ENCODE peak calls at places on chromosome 17, in seven cellular contexts. M, S, R, J, F, N and P are unnamed samples.

GRCh38 chr17:38791162-38791561 is 8.2 kb downstream of the PIP4K2B start:
- DNase-seq in M (no peak), S (no peak), R (no peak), J (no peak), F (no peak), N (no peak), P (no peak)

GRCh38 chr17:2982854-2983636 is 80.4 kb downstream of the OR1D5 start:
- DNase-seq in M (no peak), S (peak; percentile 60), R (no peak), J (peak; percentile 92), F (no peak), N (peak; percentile 76), P (peak; percentile 75)

GRCh38 chr17:61338874-61339478 is 60.7 kb upstream of the TBX2 start:
- DNase-seq in M (no peak), S (no peak), R (no peak), J (no peak), F (no peak), N (no peak), P (no peak)

GRCh38 chr17:56656961-56657360 is 63.5 kb downstream of the NOG start:
- DNase-seq in M (no peak), S (no peak), R (no peak), J (no peak), F (no peak), N (peak; percentile 4), P (no peak)

GRCh38 chr17:9916108-9916507 is 11.0 kb upstream of the RCVRN start:
- DNase-seq in M (no peak), S (no peak), R (no peak), J (no peak), F (no peak), N (no peak), P (no peak)

GRCh38 chr17:35432176-35433074 is at the start of gene SLFN12:
- DNase-seq in M (peak; percentile 40), S (peak; percentile 29), R (peak; percentile 61), J (peak; percentile 89), F (no peak), N (peak; percentile 98), P (peak; percentile 87)

GRCh38 chr17:59853168-59853918 is 39.4 kb downstream of the TUBD1 start:
- DNase-seq in M (peak; percentile 56), S (peak; percentile 81), R (peak; percentile 76), J (peak; percentile 40), F (no peak), N (peak; percentile 96), P (peak; percentile 31)

GRCh38 chr17:42525221-42525620 is 10.8 kb upstream of the NAGLU start:
- DNase-seq in M (no peak), S (peak; percentile 3), R (no peak), J (no peak), F (no peak), N (peak; percentile 95), P (no peak)

GRCh38 chr17:49557204-49558024 is 18.3 kb upstream of the NXPH3 start:
- DNase-seq in M (peak; percentile 70), S (no peak), R (peak; percentile 63), J (peak; percentile 72), F (peak; percentile 55), N (peak; percentile 31), P (no peak)

GRCh38 chr17:80718428-80718827 is 173.8 kb downstream of the RPTOR start:
- DNase-seq in M (no peak), S (no peak), R (no peak), J (no peak), F (no peak), N (no peak), P (no peak)

GRCh38 chr17:45942284-45942683 is 47.9 kb downstream of the MAPT start:
- DNase-seq in M (no peak), S (peak; percentile 40), R (no peak), J (no peak), F (no peak), N (no peak), P (no peak)

GRCh38 chr17:50055426-50056216 is at the start of gene ITGA3:
- DNase-seq in M (peak; percentile 90), S (peak; percentile 92), R (peak; percentile 68), J (peak; percentile 52), F (peak; percentile 80), N (peak; percentile 93), P (no peak)

GRCh38 chr17:71632328-71632727 is 488.5 kb upstream of the SOX9 start:
- DNase-seq in M (no peak), S (no peak), R (no peak), J (no peak), F (no peak), N (peak; percentile 84), P (no peak)

GRCh38 chr17:22266231-22266630 is 573.9 kb downstream of the KCNJ18 start:
- DNase-seq in M (no peak), S (no peak), R (no peak), J (no peak), F (no peak), N (no peak), P (no peak)

GRCh38 chr17:68383443-68384321 is 73.6 kb downstream of the WIPI1 start:
- DNase-seq in M (no peak), S (no peak), R (peak; percentile 36), J (no peak), F (no peak), N (peak; percentile 91), P (peak; percentile 61)

GRCh38 chr17:50203589-50204345 is 2.3 kb upstream of the COL1A1 start:
- DNase-seq in M (no peak), S (no peak), R (no peak), J (no peak), F (no peak), N (peak; percentile 99), P (peak; percentile 98)

GRCh38 chr17:61412860-61413653 is 13.4 kb downstream of the TBX2 start:
- DNase-seq in M (no peak), S (peak; percentile 42), R (no peak), J (no peak), F (no peak), N (no peak), P (no peak)

GRCh38 chr17:69525920-69526841 is 111.7 kb downstream of the MAP2K6 start:
- DNase-seq in M (peak; percentile 36), S (no peak), R (peak; percentile 38), J (peak; percentile 57), F (peak; percentile 35), N (peak; percentile 48), P (peak; percentile 35)

GRCh38 chr17:10130263-10130662 is 68.1 kb downstream of the GAS7 start:
- DNase-seq in M (no peak), S (no peak), R (no peak), J (no peak), F (no peak), N (no peak), P (no peak)

GRCh38 chr17:4748687-4749086 is 9.0 kb upstream of the CXCL16 start:
- DNase-seq in M (no peak), S (no peak), R (no peak), J (no peak), F (no peak), N (no peak), P (no peak)

GRCh38 chr17:4751925-4752324 is 12.2 kb upstream of the CXCL16 start:
- DNase-seq in M (no peak), S (no peak), R (no peak), J (no peak), F (no peak), N (no peak), P (no peak)

GRCh38 chr17:4753392-4753791 is 13.7 kb upstream of the CXCL16 start:
- DNase-seq in M (no peak), S (no peak), R (no peak), J (no peak), F (no peak), N (no peak), P (no peak)

GRCh38 chr17:4747847-4748246 is 8.1 kb upstream of the CXCL16 start:
- DNase-seq in M (no peak), S (no peak), R (peak; percentile 48), J (no peak), F (no peak), N (no peak), P (no peak)

DNA sequence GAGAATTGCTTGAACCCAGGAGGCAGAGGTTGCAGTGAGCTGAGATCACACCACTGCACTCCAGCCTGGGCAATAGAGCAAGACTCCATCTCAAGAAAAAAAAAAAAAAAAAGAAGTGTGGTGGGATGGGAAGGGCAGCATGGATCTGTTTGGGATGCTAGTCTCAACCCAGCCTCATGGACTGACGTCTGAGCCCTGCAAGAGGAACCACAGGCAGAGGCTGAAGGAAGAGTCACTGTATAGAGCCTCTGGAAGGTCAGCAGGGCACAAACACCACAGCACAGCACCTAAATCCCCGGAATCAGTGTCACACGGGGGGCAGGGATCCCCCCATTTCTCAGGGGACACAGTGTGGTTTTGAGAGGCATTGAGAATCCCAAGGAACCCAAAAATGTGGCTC is 10.9 kb upstream of the CXCL16 start:
- DNase-seq in M (no peak), S (no peak), R (no peak), J (no peak), F (no peak), N (no peak), P (no peak)
- TF ChIP-seq CTCF in M (no peak), S (no peak), R (no peak), J (no peak), F (no peak), N (no peak), P (no peak)

GRCh38 chr17:63497708-63498483 is 21.0 kb downstream of the ACE start:
- DNase-seq in M (peak; percentile 72), S (no peak), R (peak; percentile 29), J (peak; percentile 50), F (peak; percentile 35), N (peak; percentile 4), P (no peak)
- TF ChIP-seq CTCF in M (no peak), S (no peak), R (no peak), J (peak; percentile 45), F (peak; percentile 20), N (peak; percentile 3), P (peak; percentile 10)

DNA sequence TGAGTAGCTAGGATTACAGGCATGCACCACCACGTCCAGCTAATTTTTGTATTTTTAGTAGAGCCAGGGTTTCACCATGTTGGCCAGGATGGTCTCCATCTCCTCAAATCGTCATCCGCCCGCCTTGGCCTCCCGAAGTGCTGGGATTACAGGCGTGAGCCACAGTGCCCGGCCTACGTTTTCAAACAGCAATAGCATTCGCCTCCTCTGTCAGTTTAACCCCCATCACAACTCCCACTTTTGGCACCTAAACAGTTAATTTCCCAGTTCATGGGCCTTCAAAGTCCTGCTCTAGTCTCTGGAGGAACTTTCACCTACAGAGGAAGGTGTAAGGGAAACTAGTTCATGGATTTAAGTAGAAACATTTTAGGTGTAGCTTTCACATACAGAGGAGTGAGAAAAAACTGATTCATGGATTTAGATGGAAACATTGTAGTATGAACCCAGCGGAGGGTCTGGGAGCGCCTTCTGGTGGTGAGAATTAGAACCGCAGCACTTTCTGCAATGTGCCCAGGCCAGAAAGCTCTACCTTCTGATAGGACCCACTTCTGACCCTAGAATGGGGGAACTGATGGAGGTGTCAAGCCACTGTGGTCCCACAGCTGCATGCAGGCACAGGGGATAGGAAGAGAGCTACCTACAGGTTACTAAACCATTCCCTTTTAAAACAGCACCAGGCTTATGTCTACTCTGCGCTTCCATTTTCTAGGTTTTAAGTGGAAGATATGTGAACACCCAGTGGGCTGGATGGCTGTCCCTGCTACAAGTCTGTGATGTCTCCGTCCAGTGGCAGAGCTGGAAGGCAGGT is 12.0 kb upstream of the MEOX1 start:
- DNase-seq in M (peak; percentile 83), S (peak; percentile 83), R (peak; percentile 88), J (peak; percentile 62), F (peak; percentile 85), N (peak; percentile 33), P (no peak)
- TF ChIP-seq CTCF in M (peak; percentile 90), S (peak; percentile 92), R (peak; percentile 97), J (peak; percentile 83), F (peak; percentile 96), N (peak; percentile 97), P (peak; percentile 98)

DNA sequence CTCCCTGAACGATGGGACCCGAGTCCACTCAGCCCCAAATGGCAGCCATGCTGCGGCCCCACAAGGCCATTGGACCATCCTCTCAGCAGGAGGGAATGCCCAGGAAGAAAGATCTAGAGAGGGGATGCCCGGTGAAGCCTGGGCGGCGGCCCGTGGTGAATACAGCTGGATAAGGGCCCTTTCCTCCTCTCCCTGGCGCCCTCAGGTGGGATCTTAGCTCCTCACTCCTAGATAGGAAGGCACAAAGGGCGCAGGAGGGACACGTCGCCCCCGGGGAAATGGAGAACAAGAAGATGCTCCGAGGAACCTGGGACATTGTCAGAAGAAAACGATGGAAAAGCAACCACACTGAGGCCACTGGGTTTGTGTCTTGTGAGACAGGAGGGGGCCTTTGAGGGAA is 2.5 kb downstream of the CD300C start:
- DNase-seq in M (peak; percentile 50), S (no peak), R (no peak), J (no peak), F (no peak), N (no peak), P (no peak)
- TF ChIP-seq CTCF in M (no peak), S (no peak), R (no peak), J (no peak), F (no peak), N (no peak), P (no peak)